ENCODE peak calls at places on chromosomes 16 and 17, in six cellular contexts. One of them, this sample, is unnamed.
A peak's percentile ranks its signal among the peaks of the same experiment; 100 is the strongest.

GRCh38 chr16:27218756-27219155 is 15.4 kb downstream of the KDM8 start:
- DNase-seq in fibroblast of lung: no peak
- DNase-seq in lower lobe of right lung: peak; percentile 33
- DNase-seq in foreskin keratinocyte: no peak
- DNase-seq in ascending aorta: no peak
- DNase-seq in heart left ventricle: no peak
- DNase-seq in this sample: no peak

GRCh38 chr17:63984651-63985386 is 12.1 kb upstream of the SCN4A start:
- DNase-seq in fibroblast of lung: peak; percentile 95
- DNase-seq in lower lobe of right lung: no peak
- DNase-seq in foreskin keratinocyte: peak; percentile 48
- DNase-seq in ascending aorta: peak; percentile 42
- DNase-seq in heart left ventricle: no peak
- DNase-seq in this sample: no peak

GRCh38 chr16:88508868-88509748 is 56.0 kb downstream of the ZFPM1 start:
- DNase-seq in fibroblast of lung: no peak
- DNase-seq in lower lobe of right lung: no peak
- DNase-seq in foreskin keratinocyte: no peak
- DNase-seq in ascending aorta: no peak
- DNase-seq in heart left ventricle: no peak
- DNase-seq in this sample: no peak

GRCh38 chr16:11256657-11257130 is 690 bp upstream of the SOCS1 start:
- DNase-seq in fibroblast of lung: peak; percentile 55
- DNase-seq in lower lobe of right lung: peak; percentile 82
- DNase-seq in foreskin keratinocyte: no peak
- DNase-seq in ascending aorta: no peak
- DNase-seq in heart left ventricle: peak; percentile 78
- DNase-seq in this sample: peak; percentile 81

GRCh38 chr17:28553000-28553505 is 629 bp upstream of the UNC119 start:
- DNase-seq in fibroblast of lung: no peak
- DNase-seq in lower lobe of right lung: no peak
- DNase-seq in foreskin keratinocyte: no peak
- DNase-seq in ascending aorta: no peak
- DNase-seq in heart left ventricle: no peak
- DNase-seq in this sample: no peak

GRCh38 chr16:86631441-86631840 is 53.1 kb downstream of the FOXL1 start:
- DNase-seq in fibroblast of lung: no peak
- DNase-seq in lower lobe of right lung: no peak
- DNase-seq in foreskin keratinocyte: no peak
- DNase-seq in ascending aorta: no peak
- DNase-seq in heart left ventricle: no peak
- DNase-seq in this sample: no peak

GRCh38 chr16:19419691-19420060 is 2.0 kb downstream of the TMC5 start:
- DNase-seq in fibroblast of lung: peak; percentile 8
- DNase-seq in lower lobe of right lung: no peak
- DNase-seq in foreskin keratinocyte: peak; percentile 87
- DNase-seq in ascending aorta: no peak
- DNase-seq in heart left ventricle: no peak
- DNase-seq in this sample: no peak

GRCh38 chr17:1644493-1645206 is 882 bp downstream of the SCARF1 start:
- DNase-seq in fibroblast of lung: no peak
- DNase-seq in lower lobe of right lung: no peak
- DNase-seq in foreskin keratinocyte: peak; percentile 29
- DNase-seq in ascending aorta: no peak
- DNase-seq in heart left ventricle: peak; percentile 39
- DNase-seq in this sample: peak; percentile 61

GRCh38 chr16:23491490-23492391 is 18.6 kb downstream of the GGA2 start:
- DNase-seq in fibroblast of lung: no peak
- DNase-seq in lower lobe of right lung: no peak
- DNase-seq in foreskin keratinocyte: peak; percentile 70
- DNase-seq in ascending aorta: no peak
- DNase-seq in heart left ventricle: no peak
- DNase-seq in this sample: no peak

GRCh38 chr16:79687249-79687768 is 86.8 kb upstream of the MAF start:
- DNase-seq in fibroblast of lung: no peak
- DNase-seq in lower lobe of right lung: no peak
- DNase-seq in foreskin keratinocyte: no peak
- DNase-seq in ascending aorta: no peak
- DNase-seq in heart left ventricle: no peak
- DNase-seq in this sample: no peak

GRCh38 chr16:1333149-1333812 is at the start of gene BAIAP3:
- DNase-seq in fibroblast of lung: no peak
- DNase-seq in lower lobe of right lung: no peak
- DNase-seq in foreskin keratinocyte: no peak
- DNase-seq in ascending aorta: no peak
- DNase-seq in heart left ventricle: no peak
- DNase-seq in this sample: peak; percentile 78

GRCh38 chr16:23557779-23558330 is 328 bp downstream of the UBFD1 start:
- DNase-seq in fibroblast of lung: peak; percentile 36
- DNase-seq in lower lobe of right lung: no peak
- DNase-seq in foreskin keratinocyte: no peak
- DNase-seq in ascending aorta: no peak
- DNase-seq in heart left ventricle: peak; percentile 55
- DNase-seq in this sample: no peak

GRCh38 chr17:6753006-6753445 is 2.8 kb upstream of the XAF1 start:
- DNase-seq in fibroblast of lung: peak; percentile 69
- DNase-seq in lower lobe of right lung: peak; percentile 56
- DNase-seq in foreskin keratinocyte: no peak
- DNase-seq in ascending aorta: no peak
- DNase-seq in heart left ventricle: peak; percentile 79
- DNase-seq in this sample: no peak

GRCh38 chr16:58028168-58028455 is 2.6 kb downstream of the MMP15 start:
- DNase-seq in fibroblast of lung: no peak
- DNase-seq in lower lobe of right lung: no peak
- DNase-seq in foreskin keratinocyte: no peak
- DNase-seq in ascending aorta: no peak
- DNase-seq in heart left ventricle: no peak
- DNase-seq in this sample: no peak
- H3K4me1 ChIP-seq in fibroblast of lung: peaks cover 1% of the 10 kb centered on the region
- H3K4me1 ChIP-seq in lower lobe of right lung: peaks cover 91% of the 10 kb centered on the region
- H3K4me1 ChIP-seq in foreskin keratinocyte: peaks cover 4% of the 10 kb centered on the region
- H3K4me1 ChIP-seq in ascending aorta: peaks cover 14% of the 10 kb centered on the region
- H3K4me1 ChIP-seq in heart left ventricle: peaks cover 67% of the 10 kb centered on the region
- H3K4me1 ChIP-seq in this sample: peaks cover 17% of the 10 kb centered on the region

GRCh38 chr16:71626018-71626857 is at the start of gene MARVELD3:
- DNase-seq in fibroblast of lung: no peak
- DNase-seq in lower lobe of right lung: peak; percentile 88
- DNase-seq in foreskin keratinocyte: peak; percentile 35
- DNase-seq in ascending aorta: no peak
- DNase-seq in heart left ventricle: no peak
- DNase-seq in this sample: no peak
- TF ChIP-seq CTCF in fibroblast of lung: no peak
- TF ChIP-seq CTCF in lower lobe of right lung: no peak
- TF ChIP-seq CTCF in foreskin keratinocyte: peak; percentile 51
- TF ChIP-seq CTCF in ascending aorta: no peak
- TF ChIP-seq CTCF in heart left ventricle: no peak
- TF ChIP-seq CTCF in this sample: peak; percentile 8

DNA sequence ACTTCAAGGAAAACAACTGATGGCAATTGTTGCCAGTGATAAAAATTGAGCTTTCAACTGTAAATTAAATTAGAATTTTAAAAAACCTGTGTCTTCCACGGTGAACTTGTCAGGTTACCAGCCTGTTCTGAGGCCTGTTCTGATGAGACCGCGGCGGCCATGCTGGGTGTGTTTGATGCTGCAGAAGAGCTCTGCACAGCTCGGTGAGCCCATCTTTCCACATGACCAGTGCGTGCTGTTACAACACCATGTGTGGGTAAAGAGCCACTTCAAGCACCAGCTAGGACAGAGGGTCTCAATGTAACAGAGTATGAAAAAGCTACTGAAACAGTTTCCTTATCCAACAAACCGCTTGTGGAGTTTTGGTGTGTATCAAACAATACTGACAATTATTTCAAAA is 48.5 kb downstream of the RPTOR start:
- DNase-seq in fibroblast of lung: no peak
- DNase-seq in lower lobe of right lung: no peak
- DNase-seq in foreskin keratinocyte: no peak
- DNase-seq in ascending aorta: no peak
- DNase-seq in heart left ventricle: no peak
- DNase-seq in this sample: no peak
- H3K4me1 ChIP-seq in fibroblast of lung: peaks cover 2% of the 10 kb centered on the region
- H3K4me1 ChIP-seq in lower lobe of right lung: no peaks in the 10 kb centered on the region
- H3K4me1 ChIP-seq in foreskin keratinocyte: no peaks in the 10 kb centered on the region
- H3K4me1 ChIP-seq in ascending aorta: no peaks in the 10 kb centered on the region
- H3K4me1 ChIP-seq in heart left ventricle: no peaks in the 10 kb centered on the region
- H3K4me1 ChIP-seq in this sample: no peaks in the 10 kb centered on the region

GRCh38 chr16:75648265-75649076 is 898 bp downstream of the TERF2IP start:
- DNase-seq in fibroblast of lung: peak; percentile 74
- DNase-seq in lower lobe of right lung: peak; percentile 90
- DNase-seq in foreskin keratinocyte: peak; percentile 47
- DNase-seq in ascending aorta: peak; percentile 45
- DNase-seq in heart left ventricle: peak; percentile 86
- DNase-seq in this sample: peak; percentile 95

GRCh38 chr16:75640598-75640997 is 6.9 kb downstream of the KARS1 start:
- DNase-seq in fibroblast of lung: peak; percentile 43
- DNase-seq in lower lobe of right lung: no peak
- DNase-seq in foreskin keratinocyte: no peak
- DNase-seq in ascending aorta: no peak
- DNase-seq in heart left ventricle: no peak
- DNase-seq in this sample: no peak

GRCh38 chr16:75647138-75647491 is 350 bp downstream of the KARS1 start:
- DNase-seq in fibroblast of lung: no peak
- DNase-seq in lower lobe of right lung: no peak
- DNase-seq in foreskin keratinocyte: no peak
- DNase-seq in ascending aorta: no peak
- DNase-seq in heart left ventricle: no peak
- DNase-seq in this sample: no peak

GRCh38 chr16:75647492-75648264 is at the start of the genes KARS1 and TERF2IP:
- DNase-seq in fibroblast of lung: peak; percentile 92
- DNase-seq in lower lobe of right lung: peak; percentile 95
- DNase-seq in foreskin keratinocyte: peak; percentile 74
- DNase-seq in ascending aorta: peak; percentile 75
- DNase-seq in heart left ventricle: peak; percentile 94
- DNase-seq in this sample: peak; percentile 92

DNA sequence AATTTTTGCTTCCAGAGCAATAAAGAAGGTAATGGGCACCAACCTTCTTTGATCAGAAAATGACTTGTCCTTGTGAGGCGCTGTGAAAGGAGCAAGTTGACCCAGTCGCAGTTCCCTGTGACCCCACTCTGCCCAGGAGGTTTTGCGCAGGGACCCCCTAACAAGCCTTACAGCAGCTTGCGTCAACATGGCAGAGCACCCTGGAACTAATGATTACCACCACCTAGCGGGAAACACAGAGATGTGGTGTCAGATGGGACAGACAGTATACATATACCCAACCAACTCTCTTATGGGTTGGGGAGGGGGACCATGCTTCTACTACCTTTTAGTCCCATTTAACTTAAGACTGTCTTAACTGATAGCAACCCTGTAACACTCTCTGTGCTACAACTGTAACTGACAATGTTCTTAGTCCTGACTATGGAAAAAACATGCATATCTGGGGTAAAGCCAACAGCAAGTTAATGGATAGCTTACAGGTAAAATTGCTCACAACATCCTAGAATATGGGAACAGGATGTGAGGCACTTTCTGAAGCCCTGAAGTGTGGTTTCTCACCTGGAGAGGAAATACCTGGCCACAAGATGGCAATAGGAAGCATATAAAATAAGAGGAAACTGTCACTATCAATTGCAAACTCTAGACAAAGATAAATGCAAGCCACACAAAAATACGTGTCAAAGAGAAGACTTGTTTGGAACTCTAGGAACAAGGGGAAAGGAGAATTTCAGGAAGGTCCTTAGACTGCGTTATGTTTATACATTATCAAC is 3.0 kb downstream of the KARS1 start:
- DNase-seq in fibroblast of lung: no peak
- DNase-seq in lower lobe of right lung: no peak
- DNase-seq in foreskin keratinocyte: no peak
- DNase-seq in ascending aorta: no peak
- DNase-seq in heart left ventricle: no peak
- DNase-seq in this sample: no peak
- TF ChIP-seq CTCF in fibroblast of lung: no peak
- TF ChIP-seq CTCF in lower lobe of right lung: no peak
- TF ChIP-seq CTCF in foreskin keratinocyte: peak; percentile 59
- TF ChIP-seq CTCF in ascending aorta: no peak
- TF ChIP-seq CTCF in heart left ventricle: no peak
- TF ChIP-seq CTCF in this sample: no peak

This sample was measured in Peyer's patch.